ENCODE peak calls at places on chromosomes 7 and 10, in eight cellular contexts. A is G401; Y is GM10248; G is stimulated activated CD8-positive, alpha-beta memory T cell treated with anti-CD3 and anti-CD28 coated beads, Interleukin-7, amount 100 ng/mL, for 1 hour; D is GM23338; F is renal cortical epithelial cell; I is stimulated activated CD4-positive, alpha-beta T cell treated with anti-CD3 and anti-CD28 coated beads, TNF-alpha, amount 100 ng/mL, for 48 hours; J is B cell. U is an unnamed sample.
A peak's percentile ranks its signal among the peaks of the same experiment; 100 is the strongest.

GRCh38 chr10:123147635-123148413 is at the start of gene HMX2:
- DNase-seq in A (no peak), Y (peak; percentile 71), G (no peak), D (peak; percentile 82), F (no peak), I (no peak), J (peak; percentile 32), U (no peak)

GRCh38 chr7:30226593-30227268 is 57.7 kb upstream of the ZNRF2 start:
- DNase-seq in A (peak; percentile 85), Y (no peak), G (no peak), D (peak; percentile 84), F (peak; percentile 51), I (no peak), J (no peak), U (no peak)

GRCh38 chr10:112946649-112947048 is 3.4 kb upstream of the TCF7L2 start:
- DNase-seq in A (no peak), Y (no peak), G (no peak), D (no peak), F (no peak), I (no peak), J (no peak), U (no peak)

GRCh38 chr10:87850742-87851205 is 12.6 kb downstream of the KLLN start:
- DNase-seq in A (peak; percentile 93), Y (peak; percentile 46), G (no peak), D (peak; percentile 89), F (peak; percentile 63), I (peak; percentile 31), J (peak; percentile 66), U (peak; percentile 20)

GRCh38 chr10:133183646-133184378 is 23.8 kb downstream of the KNDC1 start:
- DNase-seq in A (no peak), Y (no peak), G (no peak), D (no peak), F (no peak), I (no peak), J (no peak), U (no peak)

GRCh38 chr7:157909370-157909769 is 572.6 kb downstream of the DNAJB6 start:
- DNase-seq in A (no peak), Y (no peak), G (no peak), D (no peak), F (no peak), I (no peak), J (no peak), U (no peak)

GRCh38 chr7:36739351-36739750 is 15.1 kb upstream of the AOAH start:
- DNase-seq in A (no peak), Y (no peak), G (no peak), D (no peak), F (no peak), I (no peak), J (no peak), U (no peak)

GRCh38 chr10:109218207-109218606 is 705.1 kb downstream of the XPNPEP1 start:
- DNase-seq in A (no peak), Y (no peak), G (no peak), D (no peak), F (peak; percentile 18), I (no peak), J (no peak), U (no peak)

GRCh38 chr10:13915710-13916109 is 328.9 kb downstream of the PRPF18 start:
- DNase-seq in A (no peak), Y (no peak), G (no peak), D (no peak), F (peak; percentile 33), I (no peak), J (no peak), U (no peak)

GRCh38 chr10:131822694-131823245 is 78.0 kb upstream of the PPP2R2D start:
- DNase-seq in A (no peak), Y (no peak), G (no peak), D (no peak), F (no peak), I (no peak), J (no peak), U (no peak)

GRCh38 chr10:124641282-124642075 is 102.7 kb downstream of the FAM53B start:
- DNase-seq in A (no peak), Y (peak; percentile 60), G (no peak), D (no peak), F (no peak), I (no peak), J (peak; percentile 80), U (peak; percentile 25)

U was measured in activated T-cell treated with anti-CD3 and anti-CD28 coated beads for 48 hours.